ENCODE peak calls at places on chromosomes 4 and X, in seven cellular contexts. One of them, this sample, is unnamed.

GRCh38 chr4:114250439-114250891 is 271.0 kb upstream of the ARSJ start:
- DNase-seq in HFFc6: no peak
- DNase-seq in HCEC 1CT: peak
- DNase-seq in cardiac muscle cell: no peak
- DNase-seq in endodermal cell: no peak
- DNase-seq in head of caudate nucleus: no peak
- DNase-seq in posterior cingulate gyrus: no peak
- DNase-seq in this sample: no peak

GRCh38 chrX:69027181-69028005 is 137.9 kb downstream of the PJA1 start:
- DNase-seq in HFFc6: peak
- DNase-seq in HCEC 1CT: peak
- DNase-seq in cardiac muscle cell: peak
- DNase-seq in endodermal cell: peak
- DNase-seq in head of caudate nucleus: no peak
- DNase-seq in posterior cingulate gyrus: no peak
- DNase-seq in this sample: no peak

GRCh38 chrX:72573158-72573511 is 492 bp upstream of the HDAC8 start:
- DNase-seq in HFFc6: no peak
- DNase-seq in HCEC 1CT: no peak
- DNase-seq in cardiac muscle cell: no peak
- DNase-seq in endodermal cell: no peak
- DNase-seq in head of caudate nucleus: no peak
- DNase-seq in posterior cingulate gyrus: no peak
- DNase-seq in this sample: no peak

GRCh38 chr4:129230836-129231235 is 134.9 kb downstream of the C4orf33 start:
- DNase-seq in HFFc6: no peak
- DNase-seq in HCEC 1CT: no peak
- DNase-seq in cardiac muscle cell: no peak
- DNase-seq in endodermal cell: no peak
- DNase-seq in head of caudate nucleus: no peak
- DNase-seq in posterior cingulate gyrus: no peak
- DNase-seq in this sample: no peak

GRCh38 chrX:13341491-13342101 is 21.7 kb upstream of the ATXN3L start:
- DNase-seq in HFFc6: no peak
- DNase-seq in HCEC 1CT: no peak
- DNase-seq in cardiac muscle cell: no peak
- DNase-seq in endodermal cell: no peak
- DNase-seq in head of caudate nucleus: no peak
- DNase-seq in posterior cingulate gyrus: no peak
- DNase-seq in this sample: no peak

GRCh38 chr4:81260443-81261102 is 45.6 kb upstream of the PRKG2 start:
- DNase-seq in HFFc6: no peak
- DNase-seq in HCEC 1CT: no peak
- DNase-seq in cardiac muscle cell: peak
- DNase-seq in endodermal cell: peak
- DNase-seq in head of caudate nucleus: no peak
- DNase-seq in posterior cingulate gyrus: no peak
- DNase-seq in this sample: peak

GRCh38 chr4:99856166-99856565 is 38.1 kb downstream of the LAMTOR3 start:
- DNase-seq in HFFc6: peak
- DNase-seq in HCEC 1CT: peak
- DNase-seq in cardiac muscle cell: peak
- DNase-seq in endodermal cell: no peak
- DNase-seq in head of caudate nucleus: no peak
- DNase-seq in posterior cingulate gyrus: no peak
- DNase-seq in this sample: no peak

GRCh38 chr4:26226978-26227377 is 93.8 kb upstream of the RBPJ start:
- DNase-seq in HFFc6: no peak
- DNase-seq in HCEC 1CT: no peak
- DNase-seq in cardiac muscle cell: no peak
- DNase-seq in endodermal cell: no peak
- DNase-seq in head of caudate nucleus: no peak
- DNase-seq in posterior cingulate gyrus: no peak
- DNase-seq in this sample: no peak

GRCh38 chr4:4384837-4385236 is 2.1 kb upstream of the NSG1 start:
- DNase-seq in HFFc6: peak
- DNase-seq in HCEC 1CT: no peak
- DNase-seq in cardiac muscle cell: peak
- DNase-seq in endodermal cell: peak
- DNase-seq in head of caudate nucleus: no peak
- DNase-seq in posterior cingulate gyrus: no peak
- DNase-seq in this sample: peak

GRCh38 chr4:7120341-7120740 is 52.5 kb upstream of the GRPEL1 start:
- DNase-seq in HFFc6: no peak
- DNase-seq in HCEC 1CT: no peak
- DNase-seq in cardiac muscle cell: no peak
- DNase-seq in endodermal cell: no peak
- DNase-seq in head of caudate nucleus: no peak
- DNase-seq in posterior cingulate gyrus: no peak
- DNase-seq in this sample: no peak

GRCh38 chr4:137474711-137475301 is 57.5 kb downstream of the PCDH18 start:
- DNase-seq in HFFc6: no peak
- DNase-seq in HCEC 1CT: no peak
- DNase-seq in cardiac muscle cell: peak
- DNase-seq in endodermal cell: no peak
- DNase-seq in head of caudate nucleus: no peak
- DNase-seq in posterior cingulate gyrus: no peak
- DNase-seq in this sample: no peak

GRCh38 chr4:112321768-112322684 is 24.9 kb downstream of the ALPK1 start:
- DNase-seq in HFFc6: peak
- DNase-seq in HCEC 1CT: peak
- DNase-seq in cardiac muscle cell: peak
- DNase-seq in endodermal cell: peak
- DNase-seq in head of caudate nucleus: peak
- DNase-seq in posterior cingulate gyrus: peak
- DNase-seq in this sample: peak